ENCODE peak calls at places on chromosomes 7 and 10, in six cellular contexts. Z is uterus, T is cardiac fibroblast, C is B cell, L is progenitor cell of endocrine pancreas, K is bronchial epithelial cell. D is an unnamed sample.

GRCh38 chr7:153381275-153382119 is 621.9 kb downstream of the ACTR3B start:
- DNase-seq in Z (peak), T (no peak), C (no peak), L (no peak), K (no peak), D (no peak)

GRCh38 chr7:51237727-51238126 is 78.9 kb downstream of the COBL start:
- DNase-seq in Z (no peak), T (no peak), C (no peak), L (no peak), K (no peak), D (no peak)

GRCh38 chr7:116500071-116500853 is 724 bp downstream of the CAV2 start:
- DNase-seq in Z (no peak), T (peak), C (no peak), L (no peak), K (peak), D (no peak)

GRCh38 chr10:4391683-4392082 is 434.3 kb upstream of the AKR1E2 start:
- DNase-seq in Z (no peak), T (peak), C (no peak), L (no peak), K (peak), D (no peak)

GRCh38 chr10:15494850-15495249 is 123.8 kb upstream of the FAM171A1 start:
- DNase-seq in Z (no peak), T (no peak), C (no peak), L (no peak), K (no peak), D (no peak)

GRCh38 chr10:132972986-132973902 is 30.9 kb upstream of the CFAP46 start:
- DNase-seq in Z (peak), T (no peak), C (no peak), L (no peak), K (no peak), D (no peak)

GRCh38 chr7:69776611-69777010 is 178.3 kb downstream of the AUTS2 start:
- DNase-seq in Z (no peak), T (peak), C (no peak), L (no peak), K (no peak), D (no peak)

GRCh38 chr7:99881370-99881769 is 4.5 kb upstream of the OR2AE1 start:
- DNase-seq in Z (no peak), T (no peak), C (no peak), L (no peak), K (no peak), D (no peak)

GRCh38 chr7:582931-583330 is 63.3 kb upstream of the PDGFA start:
- DNase-seq in Z (no peak), T (no peak), C (no peak), L (no peak), K (no peak), D (no peak)

GRCh38 chr10:84539244-84539643 is 210.9 kb downstream of the CCSER2 start:
- DNase-seq in Z (no peak), T (peak), C (no peak), L (no peak), K (no peak), D (no peak)

GRCh38 chr7:134030460-134030865 is 96.7 kb upstream of the LRGUK start:
- DNase-seq in Z (no peak), T (no peak), C (no peak), L (no peak), K (no peak), D (no peak)

GRCh38 chr7:129376076-129376777 is 58.0 kb upstream of the STRIP2 start:
- DNase-seq in Z (no peak), T (peak), C (no peak), L (no peak), K (peak), D (peak)

GRCh38 chr7:139482662-139483466 is 609 bp downstream of the KLRG2 start:
- DNase-seq in Z (no peak), T (peak), C (peak), L (peak), K (no peak), D (no peak)

GRCh38 chr10:26881600-26882331 is 21.0 kb upstream of the ABI1 start:
- DNase-seq in Z (no peak), T (peak), C (peak), L (no peak), K (peak), D (no peak)

GRCh38 chr7:23067271-23067670 is 38.3 kb upstream of the KLHL7 start:
- DNase-seq in Z (no peak), T (peak), C (no peak), L (no peak), K (no peak), D (no peak)

GRCh38 chr10:68871105-68871711 is 29.9 kb upstream of the DDX50 start:
- DNase-seq in Z (no peak), T (peak), C (no peak), L (no peak), K (peak), D (no peak)

GRCh38 chr10:78336402-78336791 is 302.7 kb downstream of the RPS24 start:
- DNase-seq in Z (peak), T (peak), C (no peak), L (no peak), K (no peak), D (no peak)

GRCh38 chr10:74585231-74586087 is 240.9 kb upstream of the KAT6B start:
- DNase-seq in Z (no peak), T (peak), C (no peak), L (no peak), K (no peak), D (peak)

GRCh38 chr10:51999089-51999488 is 299.7 kb upstream of the CSTF2T start:
- DNase-seq in Z (no peak), T (no peak), C (no peak), L (no peak), K (no peak), D (no peak)

GRCh38 chr10:78849731-78850130 is 219.0 kb upstream of the ZMIZ1 start:
- DNase-seq in Z (no peak), T (no peak), C (no peak), L (no peak), K (no peak), D (no peak)

GRCh38 chr10:11612004-11613001 is 853 bp upstream of the USP6NL start:
- DNase-seq in Z (no peak), T (peak), C (peak), L (no peak), K (peak), D (no peak)

GRCh38 chr10:35639651-35640311 is 2.3 kb downstream of the FZD8 start:
- DNase-seq in Z (peak), T (peak), C (peak), L (peak), K (no peak), D (no peak)

GRCh38 chr7:71988176-71988575 is 424.0 kb downstream of the CALN1 start:
- DNase-seq in Z (no peak), T (no peak), C (no peak), L (no peak), K (no peak), D (no peak)

GRCh38 chr10:129055966-129056365 is 411.1 kb upstream of the MGMT start:
- DNase-seq in Z (no peak), T (no peak), C (no peak), L (no peak), K (no peak), D (no peak)

GRCh38 chr10:21134645-21135395 is 237.7 kb upstream of the NEBL start:
- DNase-seq in Z (no peak), T (peak), C (no peak), L (no peak), K (peak), D (no peak)

GRCh38 chr10:31034041-31034918 is 2.6 kb upstream of the ZNF438 start:
- DNase-seq in Z (no peak), T (peak), C (no peak), L (no peak), K (peak), D (no peak)

GRCh38 chr7:102993532-102994029 is 80.8 kb downstream of the LRRC17 start:
- DNase-seq in Z (no peak), T (peak), C (no peak), L (no peak), K (no peak), D (no peak)

GRCh38 chr10:128036011-128036615 is 90.1 kb downstream of the MKI67 start:
- DNase-seq in Z (no peak), T (no peak), C (no peak), L (no peak), K (peak), D (no peak)

GRCh38 chr7:129439963-129440625 is 5.9 kb downstream of the STRIP2 start:
- DNase-seq in Z (no peak), T (no peak), C (no peak), L (no peak), K (no peak), D (no peak)

GRCh38 chr10:60883187-60883586 is 60.8 kb downstream of the RHOBTB1 start:
- DNase-seq in Z (no peak), T (peak), C (peak), L (no peak), K (peak), D (no peak)
- TF ChIP-seq CTCF in Z (no peak), T (peak), C (no peak), L (peak), K (peak), D (peak)

DNA sequence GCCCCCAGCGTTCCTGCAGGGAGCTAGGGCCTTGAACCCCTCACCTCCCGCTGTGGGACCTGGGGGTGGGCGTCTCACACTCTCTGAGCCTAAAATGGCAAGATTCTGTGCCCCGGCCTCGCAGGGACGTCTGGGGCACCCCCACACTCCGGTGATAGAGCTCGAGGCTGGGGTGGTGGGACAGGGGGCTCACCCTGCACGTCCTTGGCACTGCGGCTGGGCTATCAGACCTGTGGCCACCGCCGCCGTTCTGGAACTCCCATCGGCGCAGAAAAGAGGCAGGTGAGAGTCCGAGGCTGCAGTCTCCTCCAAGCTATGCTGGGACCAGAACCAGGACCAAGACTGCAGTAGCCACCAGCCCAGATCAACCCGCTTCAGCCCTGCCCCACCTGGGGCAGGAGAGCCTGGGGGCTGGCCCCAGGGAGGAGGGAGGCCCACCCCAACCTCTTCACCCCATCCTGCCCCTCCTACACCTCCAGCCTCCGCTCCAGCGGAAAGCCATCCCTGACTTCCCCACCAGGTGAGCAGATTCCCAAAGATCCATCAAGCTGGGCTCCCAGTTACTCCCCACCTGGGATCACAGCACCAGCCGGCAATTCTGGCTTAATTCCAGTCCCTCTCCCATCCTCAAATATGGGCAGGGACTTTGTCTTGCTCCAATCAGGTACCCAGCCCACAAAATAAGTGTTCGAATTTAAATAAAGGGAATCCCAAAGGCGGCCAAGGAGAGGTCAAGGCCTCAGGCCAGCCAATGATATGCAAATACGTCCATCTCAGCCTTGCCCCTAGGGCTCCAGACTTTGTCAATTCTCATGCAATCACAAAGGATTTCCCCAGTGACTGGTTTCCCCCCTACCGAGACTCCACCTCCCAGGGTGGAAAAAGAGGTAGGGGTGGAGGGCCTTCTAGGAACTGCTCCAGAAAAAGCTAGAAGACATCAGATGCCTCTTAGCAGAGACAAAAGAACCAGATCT is 16.4 kb downstream of the TNRC18 start:
- DNase-seq in Z (no peak), T (no peak), C (no peak), L (no peak), K (no peak), D (no peak)
- TF ChIP-seq CTCF in Z (no peak), T (no peak), C (no peak), L (no peak), K (no peak), D (no peak)

GRCh38 chr10:67788028-67788886 is 49.7 kb downstream of the DNAJC12 start:
- DNase-seq in Z (no peak), T (peak), C (peak), L (peak), K (peak), D (no peak)
- TF ChIP-seq CTCF in Z (no peak), T (peak), C (peak), L (peak), K (peak), D (peak)

GRCh38 chr10:99484626-99485581 is 47.8 kb upstream of the NKX2-3 start:
- DNase-seq in Z (no peak), T (no peak), C (no peak), L (no peak), K (peak), D (no peak)
- TF ChIP-seq CTCF in Z (no peak), T (no peak), C (no peak), L (peak), K (peak), D (no peak)

GRCh38 chr10:97738616-97739015 is 1.7 kb downstream of the ZFYVE27 start:
- DNase-seq in Z (no peak), T (no peak), C (no peak), L (no peak), K (no peak), D (no peak)

GRCh38 chr10:97737770-97738265 is 890 bp downstream of the ZFYVE27 start:
- DNase-seq in Z (no peak), T (no peak), C (no peak), L (no peak), K (peak), D (no peak)

GRCh38 chr10:97736403-97736901 is 476 bp upstream of the ZFYVE27 start:
- DNase-seq in Z (no peak), T (no peak), C (no peak), L (no peak), K (no peak), D (no peak)

GRCh38 chr10:97734021-97734420 is 2.9 kb upstream of the ZFYVE27 start:
- DNase-seq in Z (no peak), T (no peak), C (no peak), L (no peak), K (no peak), D (no peak)

GRCh38 chr10:97736902-97737769 is at the start of gene ZFYVE27:
- DNase-seq in Z (peak), T (peak), C (peak), L (peak), K (peak), D (peak)
- TF ChIP-seq CTCF in Z (no peak), T (no peak), C (no peak), L (peak), K (peak), D (no peak)

GRCh38 chr7:44257618-44258422 is 57.0 kb downstream of the YKT6 start:
- DNase-seq in Z (peak), T (peak), C (peak), L (no peak), K (peak), D (peak)
- TF ChIP-seq CTCF in Z (no peak), T (no peak), C (no peak), L (no peak), K (no peak), D (no peak)

GRCh38 chr7:6500691-6501090 is 50.6 kb downstream of the GRID2IP start:
- DNase-seq in Z (no peak), T (no peak), C (no peak), L (no peak), K (no peak), D (no peak)
- TF ChIP-seq CTCF in Z (no peak), T (no peak), C (no peak), L (no peak), K (no peak), D (no peak)

D was measured in GM12864.